ENCODE peak calls at places on chromosomes 12 and 14, in nine cellular contexts. J, L, P, U, H, Y, C, E and M are unnamed samples.

GRCh38 chr12:122886851-122887816 is 8.8 kb downstream of the VPS37B start:
- DNase-seq in H (no peak), U (no peak), Y (peak), L (no peak), E (no peak), J (no peak), C (peak), P (peak), M (no peak)

GRCh38 chr14:67269338-67270060 is 28.3 kb downstream of the PALS1 start:
- DNase-seq in P (no peak), U (no peak), E (peak), J (no peak), L (peak), H (no peak), C (no peak), Y (no peak), M (no peak)

GRCh38 chr14:70827366-70828151 is 18.2 kb upstream of the MAP3K9 start:
- DNase-seq in L (no peak), C (peak), U (no peak), J (no peak), E (no peak), P (peak), H (no peak), Y (no peak), M (no peak)

GRCh38 chr14:101082036-101082435 is 178.5 kb upstream of the RTL1 start:
- DNase-seq in Y (no peak), H (no peak), P (no peak), E (no peak), C (no peak), J (peak), U (peak), L (no peak), M (no peak)

GRCh38 chr14:23186913-23187654 is 3.6 kb upstream of the SLC7A8 start:
- DNase-seq in J (peak), U (no peak), C (peak), H (no peak), L (peak), Y (peak), P (peak), E (peak), M (peak)

GRCh38 chr12:49662998-49663843 is 39.9 kb downstream of the PRPF40B start:
- DNase-seq in Y (peak), H (peak), L (peak), P (peak), E (peak), C (peak), J (peak), U (peak), M (peak)

GRCh38 chr14:61498811-61499210 is 177.4 kb downstream of the PRKCH start:
- DNase-seq in C (peak), L (no peak), Y (no peak), P (no peak), H (no peak), E (peak), J (no peak), U (no peak), M (no peak)

GRCh38 chr12:74646831-74647230 is 109.2 kb downstream of the ATXN7L3B start:
- DNase-seq in H (no peak), U (no peak), E (peak), C (no peak), Y (no peak), L (no peak), J (peak), P (peak), M (no peak)

GRCh38 chr14:74299061-74299545 is 3.6 kb downstream of the ABCD4 start:
- DNase-seq in J (no peak), U (no peak), L (no peak), Y (no peak), E (peak), H (no peak), C (no peak), P (no peak), M (no peak)